ENCODE peak calls at places on chromosomes 12 and 14, in seven cellular contexts. One of them, this sample, is unnamed.

GRCh38 chr14:50551877-50552276 is 8.1 kb upstream of the ATL1 start:
- DNase-seq in mesenchymal stem cell: no peak
- DNase-seq in H9: no peak
- DNase-seq in IMR-90: no peak
- DNase-seq in trophoblast cell: no peak
- DNase-seq in H1: no peak
- DNase-seq in neuronal stem cell: no peak
- DNase-seq in this sample: no peak

GRCh38 chr12:128077917-128078298 is 189.1 kb upstream of the TMEM132C start:
- DNase-seq in mesenchymal stem cell: no peak
- DNase-seq in H9: no peak
- DNase-seq in IMR-90: no peak
- DNase-seq in trophoblast cell: no peak
- DNase-seq in H1: no peak
- DNase-seq in neuronal stem cell: no peak
- DNase-seq in this sample: no peak

GRCh38 chr12:71216725-71217579 is 59.2 kb upstream of the TSPAN8 start:
- DNase-seq in mesenchymal stem cell: peak
- DNase-seq in H9: peak
- DNase-seq in IMR-90: peak
- DNase-seq in trophoblast cell: peak
- DNase-seq in H1: no peak
- DNase-seq in neuronal stem cell: peak
- DNase-seq in this sample: peak

GRCh38 chr12:103028881-103029280 is 71.4 kb downstream of the ASCL1 start:
- DNase-seq in mesenchymal stem cell: no peak
- DNase-seq in H9: no peak
- DNase-seq in IMR-90: no peak
- DNase-seq in trophoblast cell: no peak
- DNase-seq in H1: no peak
- DNase-seq in neuronal stem cell: no peak
- DNase-seq in this sample: no peak

GRCh38 chr12:124273630-124274029 is 21.3 kb upstream of the RFLNA start:
- DNase-seq in mesenchymal stem cell: peak
- DNase-seq in H9: peak
- DNase-seq in IMR-90: peak
- DNase-seq in trophoblast cell: peak
- DNase-seq in H1: peak
- DNase-seq in neuronal stem cell: no peak
- DNase-seq in this sample: peak

GRCh38 chr12:42326466-42327226 is 679 bp downstream of the PPHLN1 start:
- DNase-seq in mesenchymal stem cell: peak
- DNase-seq in H9: no peak
- DNase-seq in IMR-90: peak
- DNase-seq in trophoblast cell: peak
- DNase-seq in H1: no peak
- DNase-seq in neuronal stem cell: no peak
- DNase-seq in this sample: peak

GRCh38 chr14:88825078-88825458 is 617 bp downstream of the TTC8 start:
- DNase-seq in mesenchymal stem cell: peak
- DNase-seq in H9: no peak
- DNase-seq in IMR-90: peak
- DNase-seq in trophoblast cell: no peak
- DNase-seq in H1: no peak
- DNase-seq in neuronal stem cell: no peak
- DNase-seq in this sample: no peak

GRCh38 chr12:52395761-52396434 is 10.2 kb downstream of the KRT82 start:
- DNase-seq in mesenchymal stem cell: no peak
- DNase-seq in H9: peak
- DNase-seq in IMR-90: no peak
- DNase-seq in trophoblast cell: peak
- DNase-seq in H1: peak
- DNase-seq in neuronal stem cell: no peak
- DNase-seq in this sample: peak

GRCh38 chr12:121184425-121184824 is 25.5 kb upstream of the P2RX4 start:
- DNase-seq in mesenchymal stem cell: no peak
- DNase-seq in H9: peak
- DNase-seq in IMR-90: no peak
- DNase-seq in trophoblast cell: peak
- DNase-seq in H1: peak
- DNase-seq in neuronal stem cell: no peak
- DNase-seq in this sample: no peak

GRCh38 chr12:49089831-49090773 is 4.5 kb downstream of the DHH start:
- DNase-seq in mesenchymal stem cell: peak
- DNase-seq in H9: peak
- DNase-seq in IMR-90: peak
- DNase-seq in trophoblast cell: peak
- DNase-seq in H1: peak
- DNase-seq in neuronal stem cell: no peak
- DNase-seq in this sample: no peak

GRCh38 chr14:89947344-89947743 is 7.2 kb downstream of the EFCAB11 start:
- DNase-seq in mesenchymal stem cell: no peak
- DNase-seq in H9: no peak
- DNase-seq in IMR-90: no peak
- DNase-seq in trophoblast cell: no peak
- DNase-seq in H1: no peak
- DNase-seq in neuronal stem cell: no peak
- DNase-seq in this sample: peak

GRCh38 chr14:76186318-76187027 is 34.8 kb downstream of the GPATCH2L start:
- DNase-seq in mesenchymal stem cell: no peak
- DNase-seq in H9: no peak
- DNase-seq in IMR-90: no peak
- DNase-seq in trophoblast cell: no peak
- DNase-seq in H1: no peak
- DNase-seq in neuronal stem cell: no peak
- DNase-seq in this sample: peak

GRCh38 chr12:52215587-52216031 is 17.4 kb upstream of the KRT7 start:
- DNase-seq in mesenchymal stem cell: peak
- DNase-seq in H9: no peak
- DNase-seq in IMR-90: peak
- DNase-seq in trophoblast cell: peak
- DNase-seq in H1: no peak
- DNase-seq in neuronal stem cell: no peak
- DNase-seq in this sample: peak

GRCh38 chr12:57604454-57605307 is at the start of gene DTX3:
- DNase-seq in mesenchymal stem cell: peak
- DNase-seq in H9: peak
- DNase-seq in IMR-90: no peak
- DNase-seq in trophoblast cell: no peak
- DNase-seq in H1: peak
- DNase-seq in neuronal stem cell: no peak
- DNase-seq in this sample: peak

GRCh38 chr12:131066207-131066885 is 112.6 kb downstream of the ADGRD1 start:
- DNase-seq in mesenchymal stem cell: no peak
- DNase-seq in H9: peak
- DNase-seq in IMR-90: no peak
- DNase-seq in trophoblast cell: no peak
- DNase-seq in H1: no peak
- DNase-seq in neuronal stem cell: no peak
- DNase-seq in this sample: no peak

GRCh38 chr12:118145798-118146156 is 9.9 kb downstream of the PEBP1 start:
- DNase-seq in mesenchymal stem cell: no peak
- DNase-seq in H9: no peak
- DNase-seq in IMR-90: no peak
- DNase-seq in trophoblast cell: no peak
- DNase-seq in H1: no peak
- DNase-seq in neuronal stem cell: no peak
- DNase-seq in this sample: no peak

GRCh38 chr12:124543052-124543590 is 24.3 kb downstream of the NCOR2 start:
- DNase-seq in mesenchymal stem cell: peak
- DNase-seq in H9: no peak
- DNase-seq in IMR-90: no peak
- DNase-seq in trophoblast cell: peak
- DNase-seq in H1: no peak
- DNase-seq in neuronal stem cell: no peak
- DNase-seq in this sample: peak

GRCh38 chr12:12582895-12583303 is 20.2 kb upstream of the DUSP16 start:
- DNase-seq in mesenchymal stem cell: peak
- DNase-seq in H9: no peak
- DNase-seq in IMR-90: peak
- DNase-seq in trophoblast cell: peak
- DNase-seq in H1: no peak
- DNase-seq in neuronal stem cell: no peak
- DNase-seq in this sample: no peak

GRCh38 chr14:38544766-38545165 is 288.9 kb upstream of the CLEC14A start:
- DNase-seq in mesenchymal stem cell: no peak
- DNase-seq in H9: no peak
- DNase-seq in IMR-90: no peak
- DNase-seq in trophoblast cell: no peak
- DNase-seq in H1: no peak
- DNase-seq in neuronal stem cell: no peak
- DNase-seq in this sample: peak

GRCh38 chr14:104965561-104966231 is 12.5 kb downstream of the AHNAK2 start:
- DNase-seq in mesenchymal stem cell: no peak
- DNase-seq in H9: no peak
- DNase-seq in IMR-90: no peak
- DNase-seq in trophoblast cell: no peak
- DNase-seq in H1: no peak
- DNase-seq in neuronal stem cell: no peak
- DNase-seq in this sample: no peak

GRCh38 chr12:112309797-112310196 is 72.4 kb downstream of the HECTD4 start:
- DNase-seq in mesenchymal stem cell: no peak
- DNase-seq in H9: no peak
- DNase-seq in IMR-90: peak
- DNase-seq in trophoblast cell: no peak
- DNase-seq in H1: no peak
- DNase-seq in neuronal stem cell: no peak
- DNase-seq in this sample: no peak

GRCh38 chr12:112317481-112317880 is 64.8 kb downstream of the HECTD4 start:
- DNase-seq in mesenchymal stem cell: no peak
- DNase-seq in H9: no peak
- DNase-seq in IMR-90: no peak
- DNase-seq in trophoblast cell: peak
- DNase-seq in H1: no peak
- DNase-seq in neuronal stem cell: peak
- DNase-seq in this sample: no peak

GRCh38 chr12:112319395-112319794 is 62.8 kb downstream of the HECTD4 start:
- DNase-seq in mesenchymal stem cell: no peak
- DNase-seq in H9: no peak
- DNase-seq in IMR-90: no peak
- DNase-seq in trophoblast cell: no peak
- DNase-seq in H1: no peak
- DNase-seq in neuronal stem cell: no peak
- DNase-seq in this sample: no peak

DNA sequence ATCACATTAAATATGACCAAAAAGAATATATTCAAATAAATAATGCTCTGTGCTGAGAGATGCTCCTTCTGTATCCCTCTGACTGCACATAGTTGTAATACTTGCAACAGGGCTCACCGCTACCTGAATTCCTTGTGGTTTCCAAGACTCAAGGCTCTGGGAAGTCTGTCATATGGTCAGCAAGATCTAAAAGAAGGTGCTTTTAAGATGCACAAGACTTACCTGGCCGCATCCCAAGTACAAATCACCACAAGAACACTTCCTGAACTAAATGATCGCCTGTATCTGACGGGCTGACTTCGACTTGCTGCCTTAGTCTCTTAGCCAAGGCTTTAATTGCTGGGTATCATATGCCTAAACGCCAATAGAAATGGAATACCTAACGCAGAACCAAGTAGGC is 67.2 kb downstream of the HECTD4 start:
- DNase-seq in mesenchymal stem cell: no peak
- DNase-seq in H9: no peak
- DNase-seq in IMR-90: peak
- DNase-seq in trophoblast cell: peak
- DNase-seq in H1: no peak
- DNase-seq in neuronal stem cell: no peak
- DNase-seq in this sample: no peak
- H3K4ac ChIP-seq in mesenchymal stem cell: no peak
- H3K4ac ChIP-seq in H9: no peak
- H3K4ac ChIP-seq in IMR-90: no peak
- H3K4ac ChIP-seq in trophoblast cell: no peak
- H3K4ac ChIP-seq in H1: no peak
- H3K4ac ChIP-seq in neuronal stem cell: no peak
- H3K4ac ChIP-seq in this sample: no peak

GRCh38 chr12:1413930-1414329 is 180.5 kb downstream of the FBXL14 start:
- DNase-seq in mesenchymal stem cell: no peak
- DNase-seq in H9: peak
- DNase-seq in IMR-90: no peak
- DNase-seq in trophoblast cell: no peak
- DNase-seq in H1: no peak
- DNase-seq in neuronal stem cell: no peak
- DNase-seq in this sample: no peak

GRCh38 chr12:1405619-1406018 is 188.8 kb downstream of the FBXL14 start:
- DNase-seq in mesenchymal stem cell: no peak
- DNase-seq in H9: no peak
- DNase-seq in IMR-90: no peak
- DNase-seq in trophoblast cell: no peak
- DNase-seq in H1: no peak
- DNase-seq in neuronal stem cell: no peak
- DNase-seq in this sample: no peak

GRCh38 chr12:1410794-1411193 is 183.6 kb downstream of the FBXL14 start:
- DNase-seq in mesenchymal stem cell: no peak
- DNase-seq in H9: no peak
- DNase-seq in IMR-90: no peak
- DNase-seq in trophoblast cell: no peak
- DNase-seq in H1: no peak
- DNase-seq in neuronal stem cell: no peak
- DNase-seq in this sample: no peak
- H2AK5ac ChIP-seq in mesenchymal stem cell: no peak
- H2AK5ac ChIP-seq in H9: no peak
- H2AK5ac ChIP-seq in IMR-90: no peak
- H2AK5ac ChIP-seq in trophoblast cell: no peak
- H2AK5ac ChIP-seq in H1: no peak
- H2AK5ac ChIP-seq in neuronal stem cell: no peak
- H2AK5ac ChIP-seq in this sample: no peak

DNA sequence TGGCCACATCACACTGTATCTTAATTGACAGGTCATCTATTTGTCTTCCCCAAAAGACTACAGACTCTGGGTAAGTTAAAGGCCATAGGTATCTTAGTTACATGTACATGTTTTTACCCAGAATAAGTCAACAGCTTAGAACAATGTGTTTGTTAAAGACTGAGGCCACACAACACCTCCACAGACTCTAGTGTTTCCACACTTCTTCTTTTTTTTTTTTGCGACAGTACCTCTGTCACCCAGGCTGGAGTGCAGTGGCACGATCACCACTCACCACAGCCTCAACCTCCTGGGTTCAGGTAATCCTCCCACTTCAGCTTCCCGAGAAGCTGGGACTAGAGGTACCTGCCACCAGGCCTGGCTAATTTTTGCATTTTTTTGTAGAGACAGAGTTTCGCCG is 1.3 kb downstream of the GPN3 start:
- DNase-seq in mesenchymal stem cell: no peak
- DNase-seq in H9: no peak
- DNase-seq in IMR-90: no peak
- DNase-seq in trophoblast cell: no peak
- DNase-seq in H1: no peak
- DNase-seq in neuronal stem cell: no peak
- DNase-seq in this sample: no peak
- H3K4me2 ChIP-seq in mesenchymal stem cell: no peak
- H3K4me2 ChIP-seq in H9: peak
- H3K4me2 ChIP-seq in IMR-90: peak
- H3K4me2 ChIP-seq in trophoblast cell: no peak
- H3K4me2 ChIP-seq in H1: peak
- H3K4me2 ChIP-seq in neuronal stem cell: no peak
- H3K4me2 ChIP-seq in this sample: no peak

DNA sequence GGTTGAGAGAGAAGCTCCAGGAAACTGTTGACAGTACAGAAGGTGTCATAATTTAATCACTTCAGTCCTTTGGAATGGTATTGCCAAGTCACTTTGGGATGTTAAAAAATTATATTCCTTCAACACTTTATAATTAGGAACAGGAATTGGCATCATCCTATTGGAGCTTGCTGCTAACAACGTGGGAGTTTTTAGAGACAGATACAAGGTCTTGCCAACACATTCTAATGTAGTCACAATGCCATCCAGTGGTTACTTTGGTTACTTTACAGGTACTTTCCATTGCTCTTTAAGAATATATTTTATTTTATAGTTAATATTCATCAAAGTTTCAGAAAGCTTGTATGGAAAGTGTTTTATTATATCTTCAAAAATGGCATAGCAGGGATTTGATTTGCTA is 310.1 kb downstream of the SYT1 start:
- DNase-seq in mesenchymal stem cell: peak
- DNase-seq in H9: no peak
- DNase-seq in IMR-90: peak
- DNase-seq in trophoblast cell: no peak
- DNase-seq in H1: no peak
- DNase-seq in neuronal stem cell: no peak
- DNase-seq in this sample: peak
- H3K4ac ChIP-seq in mesenchymal stem cell: no peak
- H3K4ac ChIP-seq in H9: no peak
- H3K4ac ChIP-seq in IMR-90: no peak
- H3K4ac ChIP-seq in trophoblast cell: no peak
- H3K4ac ChIP-seq in H1: no peak
- H3K4ac ChIP-seq in neuronal stem cell: no peak
- H3K4ac ChIP-seq in this sample: no peak

This sample was measured in mesendoderm.